ENCODE peak calls at places on chromosome 19, in four cellular contexts. S is astrocyte of the spinal cord; X is stimulated activated CD4-positive, alpha-beta T cell treated with anti-CD3 and anti-CD28 coated beads, Interleukin-4, amount 100 ng/mL, for 48 hours; N is activated CD4-positive, alpha-beta T cell treated with anti-CD3 and anti-CD28 coated beads, Interleukin-2, amount 50 U/mL, for 1 hour. M is an unnamed sample.

GRCh38 chr19:49863254-49863934 is 4.0 kb downstream of the PNKP start:
- DNase-seq in S (no peak), X (no peak), N (no peak), M (no peak)

GRCh38 chr19:50720921-50721291 is 1.3 kb upstream of the SHANK1 start:
- DNase-seq in S (no peak), X (no peak), N (no peak), M (peak; percentile 72)

GRCh38 chr19:16585808-16586476 is 13.7 kb upstream of the SLC35E1 start:
- DNase-seq in S (no peak), X (no peak), N (no peak), M (peak; percentile 49)

GRCh38 chr19:4473011-4473410 is 914 bp downstream of the HDGFL2 start:
- DNase-seq in S (no peak), X (no peak), N (no peak), M (no peak)

GRCh38 chr19:16455489-16455888 is 16.3 kb downstream of the EPS15L1 start:
- DNase-seq in S (no peak), X (no peak), N (no peak), M (no peak)

GRCh38 chr19:4007836-4008539 is 452 bp downstream of the PIAS4 start:
- DNase-seq in S (no peak), X (no peak), N (peak; percentile 19), M (peak; percentile 12)

GRCh38 chr19:10431943-10432735 is 11.8 kb downstream of the PDE4A start:
- DNase-seq in S (no peak), X (no peak), N (peak; percentile 68), M (peak; percentile 19)

GRCh38 chr19:34793562-34793961 is 20.5 kb upstream of the ZNF599 start:
- DNase-seq in S (no peak), X (no peak), N (no peak), M (peak; percentile 2)

GRCh38 chr19:45958763-45959516 is 14.7 kb downstream of the NOVA2 start:
- DNase-seq in S (peak; percentile 6), X (no peak), N (no peak), M (no peak)

GRCh38 chr19:42284066-42284501 is 15.0 kb downstream of the CIC start:
- DNase-seq in S (peak; percentile 65), X (peak; percentile 72), N (peak; percentile 76), M (peak; percentile 77)

GRCh38 chr19:310141-310651 is 19.0 kb upstream of the PLPP2 start:
- DNase-seq in S (peak; percentile 74), X (no peak), N (no peak), M (no peak)

GRCh38 chr19:6733338-6734095 is 3.9 kb downstream of the GPR108 start:
- DNase-seq in S (no peak), X (no peak), N (no peak), M (no peak)

GRCh38 chr19:55082023-55082851 is 6.6 kb downstream of the EPS8L1 start:
- DNase-seq in S (peak; percentile 41), X (peak; percentile 62), N (peak; percentile 44), M (no peak)

GRCh38 chr19:9309974-9310446 is 372 bp upstream of the ZNF699 start:
- DNase-seq in S (no peak), X (peak; percentile 78), N (no peak), M (no peak)

GRCh38 chr19:42409477-42409876 is 17.7 kb downstream of the LIPE start:
- DNase-seq in S (no peak), X (no peak), N (no peak), M (peak; percentile 53)

GRCh38 chr19:40621966-40622772 is 21.0 kb downstream of the LTBP4 start:
- DNase-seq in S (no peak), X (no peak), N (no peak), M (no peak)

GRCh38 chr19:592101-592500 is 2.4 kb downstream of the HCN2 start:
- DNase-seq in S (no peak), X (no peak), N (no peak), M (no peak)

GRCh38 chr19:41588497-41589209 is 12.7 kb downstream of the CEACAM21 start:
- DNase-seq in S (peak; percentile 19), X (no peak), N (peak; percentile 28), M (peak; percentile 53)

GRCh38 chr19:18650468-18651001 is 13.7 kb downstream of the KLHL26 start:
- DNase-seq in S (peak; percentile 75), X (no peak), N (no peak), M (peak; percentile 70)

GRCh38 chr19:10105241-10106099 is 692 bp upstream of the PPAN start:
- DNase-seq in S (no peak), X (peak; percentile 71), N (peak; percentile 70), M (no peak)

GRCh38 chr19:34676697-34677385 is at the start of gene SCGB2B2:
- DNase-seq in S (no peak), X (no peak), N (peak; percentile 76), M (peak; percentile 91)

GRCh38 chr19:44625531-44626066 is 12.2 kb downstream of the IGSF23 start:
- DNase-seq in S (no peak), X (no peak), N (no peak), M (peak; percentile 93)

GRCh38 chr19:50837300-50837699 is 3.9 kb upstream of the KLK15 start:
- DNase-seq in S (no peak), X (no peak), N (no peak), M (no peak)

GRCh38 chr19:46186101-46186716 is 38.2 kb downstream of the IGFL2 start:
- DNase-seq in S (no peak), X (no peak), N (no peak), M (no peak)

GRCh38 chr19:13072206-13072898 is 30.3 kb downstream of the LYL1 start:
- DNase-seq in S (no peak), X (no peak), N (no peak), M (no peak)

M was measured in myocyte.